ENCODE peak calls at places on chromosomes 16 and 17, in eight cellular contexts. G is lower leg skin, V is heart right ventricle, Q is OCI-LY7, Y is nephron progenitor cell, C is uterus, Z is SK-N-SH, X is HFFc6. A is an unnamed sample.

GRCh38 chr17:6365187-6365943 is 69.6 kb downstream of the AIPL1 start:
- DNase-seq in G (peak; percentile 32), V (no peak), Q (no peak), Y (no peak), C (no peak), Z (no peak), X (peak; percentile 59), A (peak; percentile 61)

GRCh38 chr16:74297296-74297665 is 667 bp downstream of the PSMD7 start:
- DNase-seq in G (peak; percentile 82), V (no peak), Q (peak; percentile 50), Y (peak; percentile 28), C (no peak), Z (peak; percentile 56), X (no peak), A (peak; percentile 60)

GRCh38 chr17:79651751-79652150 is 40.9 kb upstream of the RBFOX3 start:
- DNase-seq in G (peak; percentile 49), V (no peak), Q (no peak), Y (no peak), C (no peak), Z (peak; percentile 17), X (no peak), A (no peak)

GRCh38 chr16:43294-43693 is 10.1 kb downstream of the POLR3K start:
- DNase-seq in G (no peak), V (no peak), Q (no peak), Y (no peak), C (no peak), Z (no peak), X (no peak), A (no peak)

GRCh38 chr17:29710891-29711418 is 88.2 kb upstream of the CORO6 start:
- DNase-seq in G (no peak), V (no peak), Q (no peak), Y (no peak), C (no peak), Z (peak; percentile 85), X (peak; percentile 94), A (peak; percentile 39)

GRCh38 chr16:4947722-4948503 is 10.2 kb upstream of the SEC14L5 start:
- DNase-seq in G (no peak), V (no peak), Q (no peak), Y (no peak), C (no peak), Z (no peak), X (no peak), A (no peak)

GRCh38 chr17:3879181-3879580 is 13.7 kb downstream of the CAMKK1 start:
- DNase-seq in G (no peak), V (peak; percentile 37), Q (no peak), Y (peak; percentile 37), C (no peak), Z (peak; percentile 85), X (peak; percentile 59), A (peak; percentile 77)

GRCh38 chr17:10737168-10737622 is 7.4 kb upstream of the TMEM220 start:
- DNase-seq in G (peak; percentile 91), V (peak; percentile 54), Q (no peak), Y (peak; percentile 66), C (peak; percentile 57), Z (peak; percentile 82), X (peak; percentile 44), A (peak; percentile 45)

GRCh38 chr17:68460715-68461114 is 3.4 kb upstream of the WIPI1 start:
- DNase-seq in G (no peak), V (no peak), Q (peak; percentile 51), Y (no peak), C (no peak), Z (no peak), X (no peak), A (no peak)

GRCh38 chr16:78980825-78981224 is 619.7 kb downstream of the MAF start:
- DNase-seq in G (no peak), V (no peak), Q (no peak), Y (no peak), C (no peak), Z (no peak), X (no peak), A (no peak)

GRCh38 chr16:4463522-4464163 is 10.8 kb downstream of the NMRAL1 start:
- DNase-seq in G (no peak), V (no peak), Q (no peak), Y (no peak), C (no peak), Z (no peak), X (no peak), A (no peak)

GRCh38 chr17:64779344-64780095 is 117.4 kb upstream of the SMURF2 start:
- DNase-seq in G (peak; percentile 87), V (no peak), Q (no peak), Y (no peak), C (no peak), Z (no peak), X (no peak), A (no peak)

GRCh38 chr17:9729034-9729650 is 62.2 kb downstream of the DHRS7C start:
- DNase-seq in G (no peak), V (no peak), Q (peak; percentile 56), Y (peak; percentile 29), C (no peak), Z (peak; percentile 63), X (peak; percentile 58), A (peak; percentile 9)

GRCh38 chr17:57876866-57877237 is 27.0 kb upstream of the MRPS23 start:
- DNase-seq in G (no peak), V (no peak), Q (no peak), Y (no peak), C (no peak), Z (no peak), X (no peak), A (no peak)

GRCh38 chr17:57874058-57874419 is 24.2 kb upstream of the MRPS23 start:
- DNase-seq in G (no peak), V (no peak), Q (no peak), Y (no peak), C (no peak), Z (no peak), X (no peak), A (no peak)

GRCh38 chr17:57876023-57876865 is 26.4 kb upstream of the MRPS23 start:
- DNase-seq in G (no peak), V (no peak), Q (peak; percentile 14), Y (no peak), C (no peak), Z (no peak), X (no peak), A (no peak)

GRCh38 chr17:57874434-57875108 is 24.7 kb upstream of the MRPS23 start:
- DNase-seq in G (peak; percentile 92), V (peak; percentile 90), Q (no peak), Y (peak; percentile 77), C (peak; percentile 83), Z (peak; percentile 84), X (peak; percentile 94), A (peak; percentile 98)

GRCh38 chr17:57875109-57876022 is 25.5 kb upstream of the MRPS23 start:
- DNase-seq in G (peak; percentile 93), V (peak; percentile 82), Q (no peak), Y (peak; percentile 56), C (peak; percentile 86), Z (peak; percentile 70), X (peak; percentile 97), A (peak; percentile 99)
- TF ChIP-seq CTCF in G (no peak), V (peak; percentile 43), Q (peak; percentile 8), Y (peak; percentile 34), C (peak; percentile 30), Z (peak; percentile 80), X (peak; percentile 82), A (peak; percentile 57)

DNA sequence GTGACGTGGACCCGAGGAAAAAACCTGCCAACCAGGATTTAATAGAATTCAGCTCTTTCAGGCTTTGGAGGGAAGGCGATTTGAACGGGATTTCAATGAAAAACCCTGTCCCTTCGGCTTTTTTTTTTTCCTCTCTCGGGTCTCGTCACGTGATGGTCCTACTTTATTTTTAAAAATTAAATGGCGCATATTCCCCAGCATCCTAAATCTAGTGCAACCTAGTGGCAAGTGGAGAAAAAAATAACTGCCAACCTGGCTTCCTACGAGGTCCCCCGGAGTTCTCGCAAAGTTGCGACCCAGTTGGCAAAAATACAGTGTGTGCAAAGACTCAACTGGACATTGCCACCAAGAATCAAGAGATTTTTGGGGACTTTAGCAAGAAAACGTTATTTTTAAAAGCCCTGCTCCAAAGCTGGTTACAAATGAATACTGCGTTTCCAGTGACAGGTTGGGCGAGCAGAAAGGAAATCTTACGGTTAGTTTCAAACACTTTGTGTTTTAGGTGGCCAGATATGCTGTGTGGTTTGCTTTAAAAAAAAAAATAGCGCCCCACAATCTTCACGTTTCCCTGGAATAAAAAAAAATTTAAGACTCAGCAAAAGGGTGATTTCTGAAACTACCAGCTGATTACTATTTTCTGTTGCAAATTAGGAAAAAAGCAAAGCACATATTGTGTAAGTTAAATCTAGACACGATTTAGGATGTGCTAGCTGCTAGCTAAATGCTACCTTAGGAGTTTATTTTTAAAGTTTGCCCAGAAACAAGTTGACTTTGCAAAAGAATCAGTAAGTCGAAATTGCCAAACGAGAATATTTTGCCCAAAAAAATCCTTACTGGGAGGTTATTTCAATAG is 725 bp upstream of the MARF1 start:
- DNase-seq in G (no peak), V (peak; percentile 40), Q (peak; percentile 78), Y (peak; percentile 20), C (peak; percentile 28), Z (peak; percentile 65), X (peak; percentile 73), A (peak; percentile 71)
- TF ChIP-seq CTCF in G (no peak), V (peak; percentile 52), Q (peak; percentile 74), Y (peak; percentile 12), C (peak; percentile 46), Z (peak; percentile 60), X (peak; percentile 72), A (peak; percentile 38)

GRCh38 chr16:47774661-47775060 is 313.5 kb downstream of the PHKB start:
- DNase-seq in G (no peak), V (no peak), Q (no peak), Y (no peak), C (no peak), Z (no peak), X (peak; percentile 13), A (peak; percentile 74)
- TF ChIP-seq CTCF in G (no peak), V (no peak), Q (no peak), Y (no peak), C (no peak), Z (no peak), X (peak; percentile 40), A (no peak)

GRCh38 chr16:50368410-50369132 is at the start of gene BRD7:
- DNase-seq in G (no peak), V (peak; percentile 41), Q (peak; percentile 82), Y (peak; percentile 78), C (peak; percentile 80), Z (peak; percentile 97), X (no peak), A (peak; percentile 52)
- TF ChIP-seq CTCF in G (no peak), V (peak; percentile 42), Q (no peak), Y (no peak), C (peak; percentile 75), Z (no peak), X (no peak), A (no peak)

GRCh38 chr17:73657473-73658116 is 13.3 kb upstream of the SDK2 start:
- DNase-seq in G (no peak), V (peak; percentile 41), Q (peak; percentile 54), Y (peak; percentile 77), C (no peak), Z (peak; percentile 70), X (no peak), A (no peak)
- TF ChIP-seq CTCF in G (no peak), V (peak; percentile 67), Q (peak; percentile 85), Y (peak; percentile 71), C (peak; percentile 27), Z (peak; percentile 27), X (peak; percentile 20), A (peak; percentile 24)

DNA sequence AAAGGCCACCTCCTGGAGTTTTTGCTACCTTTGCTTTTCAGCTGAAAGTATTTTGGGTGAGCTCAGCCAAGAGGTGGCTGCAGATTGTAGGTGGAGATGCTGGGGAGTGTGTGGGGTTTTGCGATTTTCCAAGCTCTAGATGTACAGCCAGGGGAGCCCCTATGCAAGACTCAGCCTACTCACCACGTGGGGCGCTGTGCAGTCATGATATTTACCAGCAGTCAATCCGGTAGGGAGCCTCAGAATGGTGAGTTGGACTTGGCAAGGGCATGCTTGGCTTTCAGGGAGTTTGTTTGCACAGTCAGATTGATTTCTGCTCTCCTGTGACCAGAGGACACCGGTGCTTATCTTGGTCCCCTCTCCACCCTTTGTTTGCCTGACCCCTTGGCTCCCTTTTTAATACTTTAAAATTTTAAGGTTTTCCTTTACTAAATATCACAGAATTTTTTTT is 175.3 kb downstream of the UTP18 start:
- DNase-seq in G (no peak), V (peak; percentile 9), Q (peak; percentile 47), Y (peak; percentile 62), C (no peak), Z (peak; percentile 66), X (no peak), A (no peak)
- TF ChIP-seq CTCF in G (no peak), V (peak; percentile 34), Q (peak; percentile 79), Y (peak; percentile 50), C (no peak), Z (peak; percentile 42), X (peak; percentile 36), A (no peak)

A was measured in foreskin fibroblast.